ENCODE peak calls at places on chromosomes 16 and 17, in ten cellular contexts. M is H54; K is effector memory CD4-positive, alpha-beta T cell; D is stimulated activated CD8-positive, alpha-beta memory T cell treated with anti-CD3 and anti-CD28 coated beads, Interleukin-7, amount 100 ng/mL, for 1 hour; Z is lung; B is mammary epithelial cell; L is NCI-H2171 treated with DMSO at 0.1 percent for 48 hours; C is ACHN; H is activated gamma-delta T cell treated with Interleukin-2 at 50 U/mL for 16 hours; W is activated T-cell treated with anti-CD3 and anti-CD28 coated beads for 1 hour. Y is an unnamed sample.
A peak's percentile ranks its signal among the peaks of the same experiment; 100 is the strongest.

GRCh38 chr16:50861926-50862325 is 120.0 kb downstream of the CYLD start:
- DNase-seq in M (peak; percentile 58), K (no peak), D (no peak), Z (peak; percentile 3), B (peak; percentile 88), L (no peak), C (no peak), H (no peak), W (no peak), Y (no peak)

GRCh38 chr16:65336169-65336568 is 214.3 kb upstream of the CDH11 start:
- DNase-seq in M (no peak), K (no peak), D (no peak), Z (no peak), B (peak; percentile 39), L (no peak), C (no peak), H (no peak), W (no peak), Y (no peak)

GRCh38 chr17:44334315-44335181 is 9.9 kb upstream of the SLC25A39 start:
- DNase-seq in M (no peak), K (no peak), D (no peak), Z (no peak), B (no peak), L (no peak), C (no peak), H (no peak), W (no peak), Y (no peak)

GRCh38 chr17:35557353-35557752 is 3.3 kb downstream of the SLFN14 start:
- DNase-seq in M (no peak), K (no peak), D (no peak), Z (no peak), B (no peak), L (no peak), C (no peak), H (no peak), W (no peak), Y (no peak)

GRCh38 chr16:74637742-74638453 is 28.8 kb downstream of the RFWD3 start:
- DNase-seq in M (no peak), K (no peak), D (no peak), Z (no peak), B (no peak), L (no peak), C (no peak), H (no peak), W (no peak), Y (no peak)

GRCh38 chr17:52025231-52025630 is 133.3 kb downstream of the CA10 start:
- DNase-seq in M (no peak), K (no peak), D (no peak), Z (no peak), B (peak; percentile 30), L (no peak), C (no peak), H (no peak), W (no peak), Y (no peak)

GRCh38 chr16:8966781-8967436 is 3.2 kb upstream of the USP7 start:
- DNase-seq in M (no peak), K (no peak), D (no peak), Z (no peak), B (no peak), L (no peak), C (no peak), H (no peak), W (no peak), Y (no peak)

GRCh38 chr17:48335858-48336500 is 94.0 kb downstream of the SKAP1 start:
- DNase-seq in M (no peak), K (no peak), D (no peak), Z (no peak), B (peak; percentile 53), L (peak; percentile 50), C (peak; percentile 81), H (no peak), W (no peak), Y (no peak)

GRCh38 chr16:81956213-81956948 is 54.9 kb downstream of the SDR42E1 start:
- DNase-seq in M (no peak), K (no peak), D (no peak), Z (peak; percentile 42), B (peak; percentile 73), L (no peak), C (no peak), H (no peak), W (no peak), Y (no peak)

GRCh38 chr17:39240631-39241030 is 14.9 kb upstream of the STAC2 start:
- DNase-seq in M (no peak), K (no peak), D (no peak), Z (no peak), B (no peak), L (no peak), C (no peak), H (no peak), W (no peak), Y (no peak)

GRCh38 chr16:22092143-22092933 is at the start of gene VWA3A:
- DNase-seq in M (no peak), K (no peak), D (no peak), Z (no peak), B (no peak), L (no peak), C (no peak), H (no peak), W (no peak), Y (peak; percentile 57)

GRCh38 chr16:53434436-53435065 is at the start of gene RBL2:
- DNase-seq in M (peak; percentile 63), K (peak; percentile 56), D (peak; percentile 67), Z (peak; percentile 88), B (peak; percentile 81), L (peak; percentile 73), C (peak; percentile 64), H (peak; percentile 68), W (peak; percentile 55), Y (peak; percentile 79)

GRCh38 chr16:21656795-21657768 is 4.7 kb upstream of the IGSF6 start:
- DNase-seq in M (peak; percentile 49), K (no peak), D (no peak), Z (no peak), B (peak; percentile 30), L (peak; percentile 64), C (peak; percentile 68), H (peak; percentile 39), W (no peak), Y (no peak)

GRCh38 chr16:71933017-71933416 is 37.7 kb downstream of the IST1 start:
- DNase-seq in M (no peak), K (no peak), D (no peak), Z (no peak), B (no peak), L (no peak), C (no peak), H (no peak), W (no peak), Y (no peak)

GRCh38 chr17:50169121-50169764 is 3.4 kb downstream of the SGCA start:
- DNase-seq in M (peak; percentile 60), K (peak; percentile 32), D (no peak), Z (peak; percentile 52), B (peak; percentile 68), L (peak; percentile 70), C (peak; percentile 66), H (peak; percentile 64), W (peak; percentile 36), Y (peak; percentile 71)

GRCh38 chr16:50942143-50942542 is 200.3 kb downstream of the CYLD start:
- DNase-seq in M (no peak), K (no peak), D (no peak), Z (no peak), B (no peak), L (no peak), C (no peak), H (no peak), W (no peak), Y (peak; percentile 20)

GRCh38 chr16:3121843-3122467 is 9.6 kb downstream of the ZNF205 start:
- DNase-seq in M (no peak), K (no peak), D (no peak), Z (no peak), B (no peak), L (peak; percentile 79), C (no peak), H (no peak), W (no peak), Y (no peak)

GRCh38 chr16:57633383-57634064 is 5.1 kb downstream of the ADGRG1 start:
- DNase-seq in M (no peak), K (no peak), D (no peak), Z (no peak), B (no peak), L (no peak), C (no peak), H (no peak), W (no peak), Y (no peak)

GRCh38 chr17:8091033-8091687 is 3.6 kb upstream of the ALOX12B start:
- DNase-seq in M (no peak), K (no peak), D (no peak), Z (no peak), B (no peak), L (no peak), C (no peak), H (no peak), W (no peak), Y (no peak)

GRCh38 chr17:45895969-45896793 is 1.8 kb downstream of the MAPT start:
- DNase-seq in M (no peak), K (no peak), D (no peak), Z (no peak), B (peak; percentile 29), L (no peak), C (no peak), H (no peak), W (no peak), Y (peak; percentile 29)

GRCh38 chr17:57112994-57113393 is 27.9 kb downstream of the AKAP1 start:
- DNase-seq in M (no peak), K (no peak), D (no peak), Z (no peak), B (no peak), L (no peak), C (no peak), H (no peak), W (no peak), Y (no peak)